ENCODE peak calls at places on chromosomes 5 and 9, in nine cellular contexts. One of them, this sample, is unnamed.

GRCh38 chr9:132026932-132027585 is 52.6 kb downstream of the MED27 start:
- DNase-seq in fibroblast of the aortic adventitia: peak; percentile 34
- DNase-seq in suprapubic skin: no peak
- DNase-seq in glutamatergic neuron: no peak
- DNase-seq in vagina: no peak
- DNase-seq in HT1080: peak; percentile 70
- DNase-seq in stimulated activated CD8-positive, alpha-beta memory T cell treated with anti-CD3 and anti-CD28 coated beads, Interleukin-4, amount 100 ng/mL, for 24 hours: no peak
- DNase-seq in iPS DF 19.7: peak; percentile 30
- DNase-seq in astrocyte of the spinal cord: peak; percentile 60
- DNase-seq in this sample: no peak

GRCh38 chr5:128155793-128156192 is 72.2 kb downstream of the SLC12A2 start:
- DNase-seq in fibroblast of the aortic adventitia: peak; percentile 13
- DNase-seq in suprapubic skin: no peak
- DNase-seq in glutamatergic neuron: no peak
- DNase-seq in vagina: no peak
- DNase-seq in HT1080: no peak
- DNase-seq in stimulated activated CD8-positive, alpha-beta memory T cell treated with anti-CD3 and anti-CD28 coated beads, Interleukin-4, amount 100 ng/mL, for 24 hours: no peak
- DNase-seq in iPS DF 19.7: no peak
- DNase-seq in astrocyte of the spinal cord: no peak
- DNase-seq in this sample: no peak

GRCh38 chr5:7518947-7519560 is 123.1 kb downstream of the ADCY2 start:
- DNase-seq in fibroblast of the aortic adventitia: no peak
- DNase-seq in suprapubic skin: no peak
- DNase-seq in glutamatergic neuron: no peak
- DNase-seq in vagina: no peak
- DNase-seq in HT1080: no peak
- DNase-seq in stimulated activated CD8-positive, alpha-beta memory T cell treated with anti-CD3 and anti-CD28 coated beads, Interleukin-4, amount 100 ng/mL, for 24 hours: no peak
- DNase-seq in iPS DF 19.7: peak; percentile 30
- DNase-seq in astrocyte of the spinal cord: no peak
- DNase-seq in this sample: no peak

GRCh38 chr9:132609829-132610228 is 27.4 kb downstream of the BARHL1 start:
- DNase-seq in fibroblast of the aortic adventitia: peak; percentile 67
- DNase-seq in suprapubic skin: no peak
- DNase-seq in glutamatergic neuron: no peak
- DNase-seq in vagina: no peak
- DNase-seq in HT1080: peak; percentile 95
- DNase-seq in stimulated activated CD8-positive, alpha-beta memory T cell treated with anti-CD3 and anti-CD28 coated beads, Interleukin-4, amount 100 ng/mL, for 24 hours: no peak
- DNase-seq in iPS DF 19.7: no peak
- DNase-seq in astrocyte of the spinal cord: peak; percentile 85
- DNase-seq in this sample: no peak

GRCh38 chr9:108953983-108954574 is 19.9 kb downstream of the ABITRAM start:
- DNase-seq in fibroblast of the aortic adventitia: peak; percentile 82
- DNase-seq in suprapubic skin: no peak
- DNase-seq in glutamatergic neuron: no peak
- DNase-seq in vagina: no peak
- DNase-seq in HT1080: no peak
- DNase-seq in stimulated activated CD8-positive, alpha-beta memory T cell treated with anti-CD3 and anti-CD28 coated beads, Interleukin-4, amount 100 ng/mL, for 24 hours: no peak
- DNase-seq in iPS DF 19.7: no peak
- DNase-seq in astrocyte of the spinal cord: peak; percentile 70
- DNase-seq in this sample: peak; percentile 61

GRCh38 chr9:15136646-15137045 is 170.4 kb downstream of the TTC39B start:
- DNase-seq in fibroblast of the aortic adventitia: peak; percentile 18
- DNase-seq in suprapubic skin: no peak
- DNase-seq in glutamatergic neuron: no peak
- DNase-seq in vagina: no peak
- DNase-seq in HT1080: peak; percentile 61
- DNase-seq in stimulated activated CD8-positive, alpha-beta memory T cell treated with anti-CD3 and anti-CD28 coated beads, Interleukin-4, amount 100 ng/mL, for 24 hours: no peak
- DNase-seq in iPS DF 19.7: peak; percentile 88
- DNase-seq in astrocyte of the spinal cord: no peak
- DNase-seq in this sample: no peak

GRCh38 chr9:114034663-114035062 is 43.4 kb downstream of the AMBP start:
- DNase-seq in fibroblast of the aortic adventitia: no peak
- DNase-seq in suprapubic skin: no peak
- DNase-seq in glutamatergic neuron: no peak
- DNase-seq in vagina: peak; percentile 65
- DNase-seq in HT1080: no peak
- DNase-seq in stimulated activated CD8-positive, alpha-beta memory T cell treated with anti-CD3 and anti-CD28 coated beads, Interleukin-4, amount 100 ng/mL, for 24 hours: no peak
- DNase-seq in iPS DF 19.7: no peak
- DNase-seq in astrocyte of the spinal cord: no peak
- DNase-seq in this sample: no peak

GRCh38 chr5:168844566-168845296 is 265.6 kb upstream of the PANK3 start:
- DNase-seq in fibroblast of the aortic adventitia: no peak
- DNase-seq in suprapubic skin: no peak
- DNase-seq in glutamatergic neuron: peak; percentile 39
- DNase-seq in vagina: no peak
- DNase-seq in HT1080: no peak
- DNase-seq in stimulated activated CD8-positive, alpha-beta memory T cell treated with anti-CD3 and anti-CD28 coated beads, Interleukin-4, amount 100 ng/mL, for 24 hours: no peak
- DNase-seq in iPS DF 19.7: no peak
- DNase-seq in astrocyte of the spinal cord: no peak
- DNase-seq in this sample: no peak

GRCh38 chr9:88949961-88950340 is 41.3 kb upstream of the S1PR3 start:
- DNase-seq in fibroblast of the aortic adventitia: no peak
- DNase-seq in suprapubic skin: no peak
- DNase-seq in glutamatergic neuron: no peak
- DNase-seq in vagina: peak; percentile 70
- DNase-seq in HT1080: no peak
- DNase-seq in stimulated activated CD8-positive, alpha-beta memory T cell treated with anti-CD3 and anti-CD28 coated beads, Interleukin-4, amount 100 ng/mL, for 24 hours: no peak
- DNase-seq in iPS DF 19.7: no peak
- DNase-seq in astrocyte of the spinal cord: peak; percentile 47
- DNase-seq in this sample: no peak

GRCh38 chr5:1799110-1799601 is 481 bp downstream of the MRPL36 start:
- DNase-seq in fibroblast of the aortic adventitia: peak; percentile 28
- DNase-seq in suprapubic skin: peak; percentile 69
- DNase-seq in glutamatergic neuron: peak; percentile 43
- DNase-seq in vagina: no peak
- DNase-seq in HT1080: peak; percentile 38
- DNase-seq in stimulated activated CD8-positive, alpha-beta memory T cell treated with anti-CD3 and anti-CD28 coated beads, Interleukin-4, amount 100 ng/mL, for 24 hours: no peak
- DNase-seq in iPS DF 19.7: no peak
- DNase-seq in astrocyte of the spinal cord: peak; percentile 18
- DNase-seq in this sample: peak; percentile 77

GRCh38 chr9:89797970-89798369 is 193.2 kb downstream of the GADD45G start:
- DNase-seq in fibroblast of the aortic adventitia: no peak
- DNase-seq in suprapubic skin: no peak
- DNase-seq in glutamatergic neuron: no peak
- DNase-seq in vagina: no peak
- DNase-seq in HT1080: no peak
- DNase-seq in stimulated activated CD8-positive, alpha-beta memory T cell treated with anti-CD3 and anti-CD28 coated beads, Interleukin-4, amount 100 ng/mL, for 24 hours: no peak
- DNase-seq in iPS DF 19.7: no peak
- DNase-seq in astrocyte of the spinal cord: no peak
- DNase-seq in this sample: no peak

GRCh38 chr5:121968910-121969607 is 7.3 kb downstream of the SRFBP1 start:
- DNase-seq in fibroblast of the aortic adventitia: peak; percentile 99
- DNase-seq in suprapubic skin: no peak
- DNase-seq in glutamatergic neuron: no peak
- DNase-seq in vagina: no peak
- DNase-seq in HT1080: peak; percentile 99
- DNase-seq in stimulated activated CD8-positive, alpha-beta memory T cell treated with anti-CD3 and anti-CD28 coated beads, Interleukin-4, amount 100 ng/mL, for 24 hours: no peak
- DNase-seq in iPS DF 19.7: no peak
- DNase-seq in astrocyte of the spinal cord: peak; percentile 98
- DNase-seq in this sample: no peak

GRCh38 chr9:21873540-21874221 is 71.2 kb downstream of the MTAP start:
- DNase-seq in fibroblast of the aortic adventitia: peak; percentile 60
- DNase-seq in suprapubic skin: no peak
- DNase-seq in glutamatergic neuron: no peak
- DNase-seq in vagina: no peak
- DNase-seq in HT1080: no peak
- DNase-seq in stimulated activated CD8-positive, alpha-beta memory T cell treated with anti-CD3 and anti-CD28 coated beads, Interleukin-4, amount 100 ng/mL, for 24 hours: no peak
- DNase-seq in iPS DF 19.7: no peak
- DNase-seq in astrocyte of the spinal cord: peak; percentile 51
- DNase-seq in this sample: no peak

GRCh38 chr9:130995399-130995941 is 13.5 kb upstream of the LAMC3 start:
- DNase-seq in fibroblast of the aortic adventitia: peak; percentile 58
- DNase-seq in suprapubic skin: no peak
- DNase-seq in glutamatergic neuron: no peak
- DNase-seq in vagina: no peak
- DNase-seq in HT1080: peak; percentile 68
- DNase-seq in stimulated activated CD8-positive, alpha-beta memory T cell treated with anti-CD3 and anti-CD28 coated beads, Interleukin-4, amount 100 ng/mL, for 24 hours: no peak
- DNase-seq in iPS DF 19.7: no peak
- DNase-seq in astrocyte of the spinal cord: peak; percentile 54
- DNase-seq in this sample: no peak

GRCh38 chr5:138029501-138029900 is 3.4 kb downstream of the FAM13B start:
- DNase-seq in fibroblast of the aortic adventitia: no peak
- DNase-seq in suprapubic skin: no peak
- DNase-seq in glutamatergic neuron: no peak
- DNase-seq in vagina: no peak
- DNase-seq in HT1080: no peak
- DNase-seq in stimulated activated CD8-positive, alpha-beta memory T cell treated with anti-CD3 and anti-CD28 coated beads, Interleukin-4, amount 100 ng/mL, for 24 hours: no peak
- DNase-seq in iPS DF 19.7: no peak
- DNase-seq in astrocyte of the spinal cord: no peak
- DNase-seq in this sample: no peak

GRCh38 chr9:109493648-109494047 is 4.5 kb downstream of the PTPN3 start:
- DNase-seq in fibroblast of the aortic adventitia: no peak
- DNase-seq in suprapubic skin: no peak
- DNase-seq in glutamatergic neuron: no peak
- DNase-seq in vagina: no peak
- DNase-seq in HT1080: no peak
- DNase-seq in stimulated activated CD8-positive, alpha-beta memory T cell treated with anti-CD3 and anti-CD28 coated beads, Interleukin-4, amount 100 ng/mL, for 24 hours: no peak
- DNase-seq in iPS DF 19.7: no peak
- DNase-seq in astrocyte of the spinal cord: no peak
- DNase-seq in this sample: no peak

GRCh38 chr9:95691435-95691834 is 174.7 kb upstream of the PTCH1 start:
- DNase-seq in fibroblast of the aortic adventitia: no peak
- DNase-seq in suprapubic skin: no peak
- DNase-seq in glutamatergic neuron: no peak
- DNase-seq in vagina: no peak
- DNase-seq in HT1080: no peak
- DNase-seq in stimulated activated CD8-positive, alpha-beta memory T cell treated with anti-CD3 and anti-CD28 coated beads, Interleukin-4, amount 100 ng/mL, for 24 hours: no peak
- DNase-seq in iPS DF 19.7: no peak
- DNase-seq in astrocyte of the spinal cord: no peak
- DNase-seq in this sample: no peak

GRCh38 chr9:95027914-95028854 is 289.3 kb downstream of the FANCC start:
- DNase-seq in fibroblast of the aortic adventitia: no peak
- DNase-seq in suprapubic skin: no peak
- DNase-seq in glutamatergic neuron: no peak
- DNase-seq in vagina: no peak
- DNase-seq in HT1080: no peak
- DNase-seq in stimulated activated CD8-positive, alpha-beta memory T cell treated with anti-CD3 and anti-CD28 coated beads, Interleukin-4, amount 100 ng/mL, for 24 hours: no peak
- DNase-seq in iPS DF 19.7: no peak
- DNase-seq in astrocyte of the spinal cord: no peak
- DNase-seq in this sample: peak; percentile 39

GRCh38 chr9:29625292-29625731 is 2052.0 kb upstream of the C9orf72 start:
- DNase-seq in fibroblast of the aortic adventitia: peak; percentile 19
- DNase-seq in suprapubic skin: no peak
- DNase-seq in glutamatergic neuron: no peak
- DNase-seq in vagina: no peak
- DNase-seq in HT1080: peak; percentile 51
- DNase-seq in stimulated activated CD8-positive, alpha-beta memory T cell treated with anti-CD3 and anti-CD28 coated beads, Interleukin-4, amount 100 ng/mL, for 24 hours: no peak
- DNase-seq in iPS DF 19.7: no peak
- DNase-seq in astrocyte of the spinal cord: peak; percentile 59
- DNase-seq in this sample: no peak

GRCh38 chr9:138098116-138098907 is 220.7 kb downstream of the CACNA1B start:
- DNase-seq in fibroblast of the aortic adventitia: no peak
- DNase-seq in suprapubic skin: no peak
- DNase-seq in glutamatergic neuron: no peak
- DNase-seq in vagina: peak; percentile 64
- DNase-seq in HT1080: no peak
- DNase-seq in stimulated activated CD8-positive, alpha-beta memory T cell treated with anti-CD3 and anti-CD28 coated beads, Interleukin-4, amount 100 ng/mL, for 24 hours: no peak
- DNase-seq in iPS DF 19.7: no peak
- DNase-seq in astrocyte of the spinal cord: no peak
- DNase-seq in this sample: no peak

GRCh38 chr9:122777935-122778671 is 10.6 kb upstream of the OR5C1 start:
- DNase-seq in fibroblast of the aortic adventitia: no peak
- DNase-seq in suprapubic skin: peak; percentile 62
- DNase-seq in glutamatergic neuron: no peak
- DNase-seq in vagina: no peak
- DNase-seq in HT1080: no peak
- DNase-seq in stimulated activated CD8-positive, alpha-beta memory T cell treated with anti-CD3 and anti-CD28 coated beads, Interleukin-4, amount 100 ng/mL, for 24 hours: no peak
- DNase-seq in iPS DF 19.7: no peak
- DNase-seq in astrocyte of the spinal cord: peak; percentile 3
- DNase-seq in this sample: no peak

GRCh38 chr9:91897201-91897600 is 52.8 kb downstream of the ROR2 start:
- DNase-seq in fibroblast of the aortic adventitia: peak; percentile 73
- DNase-seq in suprapubic skin: no peak
- DNase-seq in glutamatergic neuron: no peak
- DNase-seq in vagina: no peak
- DNase-seq in HT1080: no peak
- DNase-seq in stimulated activated CD8-positive, alpha-beta memory T cell treated with anti-CD3 and anti-CD28 coated beads, Interleukin-4, amount 100 ng/mL, for 24 hours: no peak
- DNase-seq in iPS DF 19.7: no peak
- DNase-seq in astrocyte of the spinal cord: no peak
- DNase-seq in this sample: no peak

GRCh38 chr5:79697222-79698164 is 7.9 kb downstream of the CMYA5 start:
- DNase-seq in fibroblast of the aortic adventitia: peak; percentile 94
- DNase-seq in suprapubic skin: no peak
- DNase-seq in glutamatergic neuron: no peak
- DNase-seq in vagina: no peak
- DNase-seq in HT1080: no peak
- DNase-seq in stimulated activated CD8-positive, alpha-beta memory T cell treated with anti-CD3 and anti-CD28 coated beads, Interleukin-4, amount 100 ng/mL, for 24 hours: no peak
- DNase-seq in iPS DF 19.7: no peak
- DNase-seq in astrocyte of the spinal cord: no peak
- DNase-seq in this sample: no peak

GRCh38 chr5:10264569-10264968 is 14.5 kb downstream of the CCT5 start:
- DNase-seq in fibroblast of the aortic adventitia: no peak
- DNase-seq in suprapubic skin: no peak
- DNase-seq in glutamatergic neuron: no peak
- DNase-seq in vagina: no peak
- DNase-seq in HT1080: no peak
- DNase-seq in stimulated activated CD8-positive, alpha-beta memory T cell treated with anti-CD3 and anti-CD28 coated beads, Interleukin-4, amount 100 ng/mL, for 24 hours: no peak
- DNase-seq in iPS DF 19.7: no peak
- DNase-seq in astrocyte of the spinal cord: no peak
- DNase-seq in this sample: no peak

GRCh38 chr5:59799668-59800374 is 93.7 kb downstream of the PDE4D start:
- DNase-seq in fibroblast of the aortic adventitia: peak; percentile 68
- DNase-seq in suprapubic skin: no peak
- DNase-seq in glutamatergic neuron: no peak
- DNase-seq in vagina: no peak
- DNase-seq in HT1080: peak; percentile 54
- DNase-seq in stimulated activated CD8-positive, alpha-beta memory T cell treated with anti-CD3 and anti-CD28 coated beads, Interleukin-4, amount 100 ng/mL, for 24 hours: no peak
- DNase-seq in iPS DF 19.7: no peak
- DNase-seq in astrocyte of the spinal cord: peak; percentile 75
- DNase-seq in this sample: peak; percentile 7

GRCh38 chr5:22889714-22890113 is 36.6 kb upstream of the CDH12 start:
- DNase-seq in fibroblast of the aortic adventitia: no peak
- DNase-seq in suprapubic skin: no peak
- DNase-seq in glutamatergic neuron: no peak
- DNase-seq in vagina: no peak
- DNase-seq in HT1080: no peak
- DNase-seq in stimulated activated CD8-positive, alpha-beta memory T cell treated with anti-CD3 and anti-CD28 coated beads, Interleukin-4, amount 100 ng/mL, for 24 hours: no peak
- DNase-seq in iPS DF 19.7: no peak
- DNase-seq in astrocyte of the spinal cord: no peak
- DNase-seq in this sample: no peak

GRCh38 chr9:86354048-86354881 is at the start of gene TUT7:
- DNase-seq in fibroblast of the aortic adventitia: peak; percentile 94
- DNase-seq in suprapubic skin: peak; percentile 96
- DNase-seq in glutamatergic neuron: peak; percentile 98
- DNase-seq in vagina: peak; percentile 94
- DNase-seq in HT1080: peak; percentile 95
- DNase-seq in stimulated activated CD8-positive, alpha-beta memory T cell treated with anti-CD3 and anti-CD28 coated beads, Interleukin-4, amount 100 ng/mL, for 24 hours: peak; percentile 93
- DNase-seq in iPS DF 19.7: peak; percentile 67
- DNase-seq in astrocyte of the spinal cord: peak; percentile 97
- DNase-seq in this sample: peak; percentile 90

GRCh38 chr5:55903121-55903701 is 52.1 kb downstream of the IL31RA start:
- DNase-seq in fibroblast of the aortic adventitia: peak; percentile 23
- DNase-seq in suprapubic skin: no peak
- DNase-seq in glutamatergic neuron: no peak
- DNase-seq in vagina: no peak
- DNase-seq in HT1080: peak; percentile 90
- DNase-seq in stimulated activated CD8-positive, alpha-beta memory T cell treated with anti-CD3 and anti-CD28 coated beads, Interleukin-4, amount 100 ng/mL, for 24 hours: peak; percentile 69
- DNase-seq in iPS DF 19.7: no peak
- DNase-seq in astrocyte of the spinal cord: peak; percentile 68
- DNase-seq in this sample: no peak

GRCh38 chr5:144473650-144474049 is 303.0 kb downstream of the KCTD16 start:
- DNase-seq in fibroblast of the aortic adventitia: no peak
- DNase-seq in suprapubic skin: no peak
- DNase-seq in glutamatergic neuron: no peak
- DNase-seq in vagina: no peak
- DNase-seq in HT1080: no peak
- DNase-seq in stimulated activated CD8-positive, alpha-beta memory T cell treated with anti-CD3 and anti-CD28 coated beads, Interleukin-4, amount 100 ng/mL, for 24 hours: no peak
- DNase-seq in iPS DF 19.7: no peak
- DNase-seq in astrocyte of the spinal cord: no peak
- DNase-seq in this sample: no peak

GRCh38 chr5:135322744-135323143 is 76.3 kb downstream of the MACROH2A1 start:
- DNase-seq in fibroblast of the aortic adventitia: no peak
- DNase-seq in suprapubic skin: no peak
- DNase-seq in glutamatergic neuron: no peak
- DNase-seq in vagina: no peak
- DNase-seq in HT1080: no peak
- DNase-seq in stimulated activated CD8-positive, alpha-beta memory T cell treated with anti-CD3 and anti-CD28 coated beads, Interleukin-4, amount 100 ng/mL, for 24 hours: no peak
- DNase-seq in iPS DF 19.7: no peak
- DNase-seq in astrocyte of the spinal cord: no peak
- DNase-seq in this sample: no peak

GRCh38 chr9:95985656-95986055 is 110.2 kb downstream of the ERCC6L2 start:
- DNase-seq in fibroblast of the aortic adventitia: no peak
- DNase-seq in suprapubic skin: no peak
- DNase-seq in glutamatergic neuron: no peak
- DNase-seq in vagina: no peak
- DNase-seq in HT1080: no peak
- DNase-seq in stimulated activated CD8-positive, alpha-beta memory T cell treated with anti-CD3 and anti-CD28 coated beads, Interleukin-4, amount 100 ng/mL, for 24 hours: no peak
- DNase-seq in iPS DF 19.7: no peak
- DNase-seq in astrocyte of the spinal cord: no peak
- DNase-seq in this sample: no peak

This sample was measured in HepG2.